ENCODE peak calls at places on chromosomes 7 and 10, in ten cellular contexts. V is retina; K is aorta; Q is stimulated activated CD4-positive, alpha-beta T cell treated with anti-CD3 and anti-CD28 coated beads, Interleukin-4, amount 100 ng/mL, for 48 hours; Z is activated CD4-positive, alpha-beta T cell treated with anti-CD3 and anti-CD28 coated beads, Interleukin-2, amount 50 U/mL, for 48 hours; M is GM12865; R is H54; I is T-cell; G is mucosa of descending colon; P is neuronal stem cell. L is an unnamed sample.

GRCh38 chr10:102410427-102411073 is 8.0 kb downstream of the PSD start:
- DNase-seq in K (no peak), R (no peak), Q (no peak), M (no peak), I (peak), P (no peak), V (peak), Z (peak), G (no peak), L (no peak)

GRCh38 chr10:26621889-26622681 is 75.4 kb upstream of the PDSS1 start:
- DNase-seq in P (peak), K (peak), V (peak), G (peak), R (no peak), Z (peak), I (no peak), Q (peak), M (peak), L (peak)

GRCh38 chr7:16619979-16620408 is 25.6 kb downstream of the ANKMY2 start:
- DNase-seq in P (no peak), Z (no peak), G (no peak), V (no peak), I (no peak), R (no peak), Q (no peak), K (no peak), M (peak), L (no peak)

GRCh38 chr10:71396714-71397339 is at the start of gene CDH23:
- DNase-seq in G (peak), V (no peak), I (peak), Z (peak), M (no peak), Q (no peak), K (peak), P (peak), R (no peak), L (no peak)

GRCh38 chr7:107581387-107582013 is 1.5 kb downstream of the BCAP29 start:
- DNase-seq in G (no peak), V (no peak), K (no peak), R (no peak), Z (no peak), I (no peak), Q (no peak), P (no peak), M (no peak), L (no peak)

GRCh38 chr7:135361788-135362187 is 128.2 kb downstream of the STRA8 start:
- DNase-seq in Z (no peak), K (no peak), V (no peak), Q (no peak), G (no peak), I (no peak), M (no peak), R (no peak), P (no peak), L (no peak)

GRCh38 chr10:131980757-131981428 is 830 bp downstream of the BNIP3 start:
- DNase-seq in I (no peak), Q (no peak), P (no peak), M (peak), V (peak), G (no peak), R (no peak), K (no peak), Z (no peak), L (no peak)

GRCh38 chr10:178723-179122 is 43.5 kb downstream of the ZMYND11 start:
- DNase-seq in I (no peak), P (no peak), V (no peak), R (no peak), Q (no peak), M (no peak), Z (no peak), G (no peak), K (no peak), L (no peak)

GRCh38 chr7:42982604-42983115 is 50.5 kb downstream of the MRPL32 start:
- DNase-seq in R (no peak), K (no peak), V (no peak), M (no peak), P (no peak), G (no peak), I (no peak), Z (no peak), Q (no peak), L (no peak)

GRCh38 chr7:16817536-16817935 is 12.7 kb upstream of the AGR2 start:
- DNase-seq in R (peak), I (no peak), Q (no peak), P (no peak), Z (no peak), V (no peak), M (no peak), G (no peak), K (no peak), L (no peak)

GRCh38 chr7:48637382-48637781 is 287.0 kb upstream of the CDC14C start:
- DNase-seq in M (peak), V (peak), R (no peak), K (no peak), P (no peak), Z (no peak), I (no peak), Q (no peak), G (no peak), L (no peak)

GRCh38 chr7:88310950-88311674 is 4.4 kb upstream of the STEAP4 start:
- DNase-seq in Q (no peak), K (no peak), R (no peak), M (no peak), Z (no peak), G (no peak), V (no peak), I (no peak), P (no peak), L (no peak)

GRCh38 chr10:84214612-84215235 is 10.6 kb downstream of the LRIT2 start:
- DNase-seq in Z (peak), I (no peak), V (no peak), P (no peak), M (peak), R (no peak), K (no peak), G (peak), Q (peak), L (peak)

GRCh38 chr10:14971867-14972448 is 12.8 kb downstream of the MEIG1 start:
- DNase-seq in M (peak), Z (peak), V (peak), K (no peak), P (no peak), Q (peak), R (no peak), I (peak), G (peak), L (no peak)

GRCh38 chr10:125129076-125129458 is 31.3 kb downstream of the CTBP2 start:
- DNase-seq in G (no peak), Q (no peak), R (no peak), M (no peak), I (no peak), K (peak), Z (no peak), P (no peak), V (no peak), L (peak)

GRCh38 chr7:18505870-18506460 is 10.4 kb downstream of the HDAC9 start:
- DNase-seq in M (peak), G (no peak), Q (no peak), I (no peak), V (no peak), K (no peak), Z (no peak), P (no peak), R (no peak), L (no peak)

GRCh38 chr7:19587291-19587690 is 121.5 kb downstream of the POLR1F start:
- DNase-seq in I (no peak), P (no peak), Z (no peak), Q (no peak), V (no peak), G (no peak), R (no peak), M (peak), K (no peak), L (no peak)

GRCh38 chr10:93703066-93703465 is 674 bp upstream of the FRA10AC1 start:
- DNase-seq in M (peak), G (no peak), Z (peak), I (no peak), P (no peak), R (no peak), K (no peak), V (no peak), Q (no peak), L (no peak)